ENCODE peak calls at places on chromosomes 1 and 21, in four cellular contexts. One of them, this sample, is unnamed.

GRCh38 chr1:206866062-206866461 is 639 bp downstream of the IL20 start:
- DNase-seq in HCT116: no peak
- DNase-seq in K562: no peak
- DNase-seq in H1: no peak
- DNase-seq in this sample: no peak

GRCh38 chr1:212702672-212703071 is 3.0 kb upstream of the BATF3 start:
- DNase-seq in K562: no peak
- DNase-seq in H1: no peak
- DNase-seq in HCT116: no peak
- DNase-seq in this sample: no peak

GRCh38 chr1:9244501-9245229 is 10.1 kb downstream of the H6PD start:
- DNase-seq in K562: no peak
- DNase-seq in HCT116: no peak
- DNase-seq in H1: no peak
- DNase-seq in this sample: peak

GRCh38 chr1:1554550-1554925 is 14.1 kb upstream of the TMEM240 start:
- DNase-seq in K562: no peak
- DNase-seq in H1: no peak
- DNase-seq in HCT116: no peak
- DNase-seq in this sample: no peak

GRCh38 chr1:190119683-190120082 is 358.0 kb downstream of the BRINP3 start:
- DNase-seq in HCT116: no peak
- DNase-seq in H1: no peak
- DNase-seq in K562: no peak
- DNase-seq in this sample: no peak

GRCh38 chr1:165397945-165398344 is 41.4 kb upstream of the LMX1A start:
- DNase-seq in HCT116: no peak
- DNase-seq in H1: no peak
- DNase-seq in K562: no peak
- DNase-seq in this sample: no peak

GRCh38 chr1:12478612-12478985 is 139.4 kb downstream of the DHRS3 start:
- DNase-seq in H1: no peak
- DNase-seq in HCT116: no peak
- DNase-seq in K562: peak
- DNase-seq in this sample: no peak

GRCh38 chr1:247111636-247112478 is 7.7 kb upstream of the ZNF669 start:
- DNase-seq in H1: peak
- DNase-seq in K562: peak
- DNase-seq in HCT116: no peak
- DNase-seq in this sample: peak

GRCh38 chr1:206593351-206593925 is 18.8 kb downstream of the EIF2D start:
- DNase-seq in H1: no peak
- DNase-seq in K562: no peak
- DNase-seq in HCT116: no peak
- DNase-seq in this sample: no peak

GRCh38 chr1:89081005-89081404 is 16.0 kb upstream of the GBP1 start:
- DNase-seq in H1: no peak
- DNase-seq in HCT116: no peak
- DNase-seq in K562: no peak
- DNase-seq in this sample: no peak

GRCh38 chr1:176046926-176047325 is 160.2 kb downstream of the COP1 start:
- DNase-seq in H1: no peak
- DNase-seq in K562: no peak
- DNase-seq in HCT116: no peak
- DNase-seq in this sample: no peak

GRCh38 chr1:155272466-155273133 is 704 bp downstream of the CLK2 start:
- DNase-seq in HCT116: no peak
- DNase-seq in K562: no peak
- DNase-seq in H1: no peak
- DNase-seq in this sample: no peak
- TF ChIP-seq JUND in HCT116: no peak
- TF ChIP-seq JUND in K562: no peak
- TF ChIP-seq JUND in H1: no peak
- TF ChIP-seq JUND in this sample: no peak

DNA sequence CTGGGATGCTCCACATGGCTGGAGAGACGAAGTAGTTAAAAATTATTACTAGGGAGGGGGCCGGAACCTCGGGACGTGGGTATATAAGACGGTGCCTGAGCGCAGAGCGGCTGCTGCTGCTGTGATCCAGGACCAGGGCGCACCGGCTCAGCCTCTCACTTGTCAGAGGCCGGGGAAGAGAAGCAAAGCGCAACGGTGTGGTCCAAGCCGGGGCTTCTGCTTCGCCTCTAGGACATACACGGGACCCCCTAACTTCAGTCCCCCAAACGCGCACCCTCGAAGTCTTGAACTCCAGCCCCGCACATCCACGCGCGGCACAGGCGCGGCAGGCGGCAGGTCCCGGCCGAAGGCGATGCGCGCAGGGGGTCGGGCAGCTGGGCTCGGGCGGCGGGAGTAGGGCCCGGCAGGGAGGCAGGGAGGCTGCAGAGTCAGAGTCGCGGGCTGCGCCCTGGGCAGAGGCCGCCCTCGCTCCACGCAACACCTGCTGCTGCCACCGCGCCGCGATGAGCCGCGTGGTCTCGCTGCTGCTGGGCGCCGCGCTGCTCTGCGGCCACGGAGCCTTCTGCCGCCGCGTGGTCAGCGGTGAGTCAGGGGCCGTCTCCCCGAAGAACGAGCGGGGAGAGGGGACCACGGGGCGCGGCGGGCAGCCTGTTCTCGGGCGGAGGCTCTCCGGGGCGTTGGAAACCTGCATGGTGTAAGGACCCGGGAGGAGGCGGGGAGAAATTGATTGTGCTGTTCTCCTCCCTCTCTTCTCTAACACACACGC is at the start of gene CHODL:
- DNase-seq in K562: no peak
- DNase-seq in HCT116: no peak
- DNase-seq in H1: peak
- DNase-seq in this sample: no peak
- TF ChIP-seq JUND in K562: no peak
- TF ChIP-seq JUND in HCT116: no peak
- TF ChIP-seq JUND in H1: no peak
- TF ChIP-seq JUND in this sample: no peak

GRCh38 chr21:15730484-15731242 is 881 bp downstream of the USP25 start:
- DNase-seq in HCT116: no peak
- DNase-seq in K562: peak
- DNase-seq in H1: no peak
- DNase-seq in this sample: peak

GRCh38 chr21:15732290-15732995 is 2.7 kb downstream of the USP25 start:
- DNase-seq in H1: no peak
- DNase-seq in K562: no peak
- DNase-seq in HCT116: no peak
- DNase-seq in this sample: no peak

GRCh38 chr21:15729674-15730483 is at the start of gene USP25:
- DNase-seq in K562: peak
- DNase-seq in HCT116: peak
- DNase-seq in H1: peak
- DNase-seq in this sample: peak

GRCh38 chr21:15732996-15733329 is 3.2 kb downstream of the USP25 start:
- DNase-seq in K562: peak
- DNase-seq in H1: no peak
- DNase-seq in HCT116: no peak
- DNase-seq in this sample: no peak

GRCh38 chr21:15731243-15731613 is 1.4 kb downstream of the USP25 start:
- DNase-seq in H1: no peak
- DNase-seq in HCT116: no peak
- DNase-seq in K562: no peak
- DNase-seq in this sample: no peak
- TF ChIP-seq JUND in H1: no peak
- TF ChIP-seq JUND in HCT116: no peak
- TF ChIP-seq JUND in K562: peak
- TF ChIP-seq JUND in this sample: no peak

DNA sequence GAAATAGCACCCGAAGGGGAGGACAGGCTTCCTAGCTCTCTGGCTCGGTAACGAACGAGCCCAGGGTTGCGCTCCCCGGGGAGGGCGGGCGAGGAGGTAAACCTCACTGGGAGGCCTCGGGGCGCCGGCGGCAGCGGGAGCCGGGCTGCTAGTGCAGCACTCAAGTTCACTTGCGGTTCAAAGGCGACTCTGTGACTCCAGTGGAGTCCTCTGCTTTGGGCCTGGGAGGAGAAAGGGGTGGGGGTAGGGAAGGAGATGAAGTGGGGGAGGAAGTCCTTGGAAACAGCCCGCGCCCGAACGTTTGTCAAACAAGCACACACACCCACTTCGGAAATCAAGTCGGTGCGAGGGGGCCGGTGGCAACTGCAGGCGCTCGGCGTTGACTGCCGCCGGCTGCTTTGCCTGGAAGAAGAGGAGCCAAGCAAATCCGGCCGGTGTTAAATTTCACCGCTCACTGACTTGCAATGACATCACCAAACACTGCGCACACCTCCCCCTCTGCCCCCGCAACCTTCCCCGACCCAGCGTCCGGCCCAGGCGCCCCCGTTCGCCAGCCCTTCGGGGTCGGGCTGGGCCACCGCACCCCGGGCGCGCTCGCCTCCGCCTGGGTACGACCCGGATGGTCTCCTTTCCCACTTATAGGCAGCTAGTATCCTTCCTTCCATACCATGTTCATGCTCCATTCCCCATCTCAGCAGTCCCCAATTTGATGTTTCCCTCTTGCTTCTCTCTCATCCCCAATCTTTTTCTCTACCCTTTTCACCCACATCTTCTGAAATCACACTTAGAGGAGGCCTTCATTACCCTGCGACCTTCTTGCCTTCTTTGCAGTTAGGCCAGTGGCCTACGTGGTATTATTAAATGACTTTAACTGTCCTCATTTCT is at the start of gene COL24A1:
- DNase-seq in HCT116: no peak
- DNase-seq in H1: peak
- DNase-seq in K562: no peak
- DNase-seq in this sample: no peak
- TF ChIP-seq JUND in HCT116: no peak
- TF ChIP-seq JUND in H1: no peak
- TF ChIP-seq JUND in K562: no peak
- TF ChIP-seq JUND in this sample: no peak

GRCh38 chr21:37615962-37616361 is 249.4 kb downstream of the DYRK1A start:
- DNase-seq in K562: no peak
- DNase-seq in H1: no peak
- DNase-seq in HCT116: no peak
- DNase-seq in this sample: no peak
- TF ChIP-seq JUND in K562: no peak
- TF ChIP-seq JUND in H1: no peak
- TF ChIP-seq JUND in HCT116: no peak
- TF ChIP-seq JUND in this sample: no peak

GRCh38 chr1:157105298-157105987 is 5.8 kb upstream of the ETV3L start:
- DNase-seq in H1: no peak
- DNase-seq in K562: no peak
- DNase-seq in HCT116: no peak
- DNase-seq in this sample: no peak
- TF ChIP-seq JUND in H1: no peak
- TF ChIP-seq JUND in K562: no peak
- TF ChIP-seq JUND in HCT116: no peak
- TF ChIP-seq JUND in this sample: no peak

GRCh38 chr21:33374080-33374873 is 28.9 kb upstream of the IFNGR2 start:
- DNase-seq in H1: no peak
- DNase-seq in HCT116: peak
- DNase-seq in K562: peak
- DNase-seq in this sample: no peak
- TF ChIP-seq JUND in H1: no peak
- TF ChIP-seq JUND in HCT116: no peak
- TF ChIP-seq JUND in K562: peak
- TF ChIP-seq JUND in this sample: no peak

GRCh38 chr1:53578358-53578757 is 119.2 kb downstream of the DMRTB1 start:
- DNase-seq in K562: no peak
- DNase-seq in HCT116: no peak
- DNase-seq in H1: no peak
- DNase-seq in this sample: no peak
- TF ChIP-seq JUND in K562: no peak
- TF ChIP-seq JUND in HCT116: no peak
- TF ChIP-seq JUND in H1: no peak
- TF ChIP-seq JUND in this sample: no peak

GRCh38 chr1:41610361-41610760 is 125.9 kb upstream of the EDN2 start:
- DNase-seq in H1: no peak
- DNase-seq in HCT116: no peak
- DNase-seq in K562: no peak
- DNase-seq in this sample: no peak
- TF ChIP-seq JUND in H1: no peak
- TF ChIP-seq JUND in HCT116: no peak
- TF ChIP-seq JUND in K562: no peak
- TF ChIP-seq JUND in this sample: no peak

DNA sequence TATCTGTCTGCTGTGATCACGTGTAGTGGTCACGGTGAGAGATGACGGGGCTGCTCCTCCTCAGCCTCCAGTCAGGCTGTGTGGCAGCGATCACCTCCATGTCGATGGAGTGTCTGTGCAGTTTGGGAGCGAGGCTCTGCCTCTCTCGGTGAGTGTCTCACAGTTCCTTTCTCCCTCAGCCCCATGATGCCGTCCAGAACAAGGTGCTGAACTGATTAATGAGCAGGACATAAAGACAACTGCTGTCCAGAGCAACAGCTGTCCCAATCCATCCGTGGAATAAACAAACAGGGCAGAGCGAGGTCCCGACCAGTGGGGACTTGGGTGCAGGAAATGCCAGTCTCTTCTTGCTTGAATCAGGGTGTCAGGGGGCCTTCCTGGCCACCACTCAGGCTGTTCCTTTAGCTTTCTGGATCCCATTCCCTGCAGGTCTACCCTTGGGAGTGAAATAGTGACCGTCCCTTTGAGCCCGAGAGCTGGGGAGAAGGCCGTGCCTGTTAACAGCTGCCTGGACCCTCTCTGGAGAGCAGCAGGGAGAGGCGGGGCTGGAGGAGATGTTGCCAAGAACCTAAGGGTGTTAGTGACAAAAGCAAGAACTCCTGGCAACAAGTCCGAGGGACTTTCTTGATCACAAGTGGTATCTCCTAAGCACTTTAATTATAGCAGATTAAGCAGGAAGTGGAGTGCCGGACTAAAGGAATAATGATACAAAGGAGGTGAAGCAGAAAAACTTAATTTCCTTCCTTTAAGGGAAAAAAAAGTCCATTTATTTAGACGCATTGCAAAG is 443.9 kb downstream of the KIF26B start:
- DNase-seq in HCT116: no peak
- DNase-seq in H1: no peak
- DNase-seq in K562: no peak
- DNase-seq in this sample: no peak
- TF ChIP-seq JUND in HCT116: no peak
- TF ChIP-seq JUND in H1: no peak
- TF ChIP-seq JUND in K562: no peak
- TF ChIP-seq JUND in this sample: no peak

This sample was measured in T47D.